ENCODE peak calls at places on chromosome 12, in four cellular contexts. B is adrenal gland; U is activated CD4-positive, alpha-beta T cell treated with anti-CD3 and anti-CD28 coated beads, Interleukin-2, amount 50 U/mL, for 24 hours; L is breast epithelium. T is an unnamed sample.
A peak's percentile ranks its signal among the peaks of the same experiment; 100 is the strongest.

GRCh38 chr12:130463259-130463658 is 125.6 kb downstream of the PIWIL1 start:
- DNase-seq in L (no peak), B (no peak), U (no peak), T (no peak)

GRCh38 chr12:31220061-31220460 is 105.9 kb downstream of the SINHCAF start:
- DNase-seq in B (no peak), U (no peak), L (no peak), T (no peak)

GRCh38 chr12:115756804-115757203 is 520.7 kb downstream of the MED13L start:
- DNase-seq in B (no peak), L (no peak), U (no peak), T (no peak)

GRCh38 chr12:53998900-53999236 is 1.1 kb upstream of the HOXC9 start:
- DNase-seq in B (no peak), U (no peak), L (no peak), T (no peak)

GRCh38 chr12:105561981-105562726 is 231.7 kb downstream of the C12orf75 start:
- DNase-seq in B (peak; percentile 63), L (no peak), U (no peak), T (no peak)

GRCh38 chr12:110585231-110585799 is 2.2 kb upstream of the PPTC7 start:
- DNase-seq in U (no peak), L (no peak), B (no peak), T (no peak)

GRCh38 chr12:120260607-120261006 is 4.9 kb downstream of the PXN start:
- DNase-seq in L (no peak), B (no peak), U (no peak), T (no peak)

GRCh38 chr12:64009321-64010068 is 165.0 kb downstream of the SRGAP1 start:
- DNase-seq in B (no peak), L (no peak), U (no peak), T (no peak)

GRCh38 chr12:124531281-124531745 is 36.1 kb downstream of the NCOR2 start:
- DNase-seq in B (no peak), L (no peak), U (no peak), T (no peak)

GRCh38 chr12:31366104-31366621 is 40.2 kb upstream of the SINHCAF start:
- DNase-seq in L (no peak), U (no peak), B (no peak), T (no peak)

GRCh38 chr12:24974216-24974615 is 25.3 kb upstream of the BCAT1 start:
- DNase-seq in L (no peak), B (no peak), U (no peak), T (no peak)

GRCh38 chr12:56679834-56680575 is 8.1 kb downstream of the PTGES3 start:
- DNase-seq in B (peak; percentile 44), U (no peak), L (no peak), T (no peak)

T was measured in activated CD8-positive, alpha-beta memory T cell treated with anti-CD3 and anti-CD28 coated beads for 48 hours.